ENCODE peak calls at places on chromosomes 4 and X, in four cellular contexts. M is fibroblast of lung, O is ELR, C is memory B cell. V is an unnamed sample.

GRCh38 chr4:139392797-139393196 is 61.1 kb upstream of the RAB33B start:
- DNase-seq in C (no peak), O (peak), M (no peak), V (no peak)

GRCh38 chrX:132022863-132023116 is 312 bp upstream of the STK26 start:
- DNase-seq in O (no peak), M (no peak), C (no peak), V (no peak)

GRCh38 chrX:65674351-65674893 is 7.0 kb downstream of the MSN start:
- DNase-seq in O (peak), C (no peak), M (no peak), V (no peak)

GRCh38 chr4:52037730-52038108 is 380 bp downstream of the SGCB start:
- DNase-seq in O (peak), C (no peak), M (peak), V (peak)

GRCh38 chr4:82774711-82775171 is 23.9 kb downstream of the SCD5 start:
- DNase-seq in M (no peak), C (no peak), O (no peak), V (no peak)

GRCh38 chr4:53994382-53994781 is 70.0 kb downstream of the CHIC2 start:
- DNase-seq in M (no peak), O (no peak), C (no peak), V (no peak)

GRCh38 chrX:56576721-56577120 is 13.3 kb downstream of the UBQLN2 start:
- DNase-seq in C (no peak), M (no peak), O (no peak), V (no peak)

GRCh38 chr4:46329118-46329976 is 60.6 kb downstream of the GABRA2 start:
- DNase-seq in M (peak), C (no peak), O (peak), V (no peak)

GRCh38 chr4:108130955-108131354 is 37.8 kb downstream of the LEF1 start:
- DNase-seq in C (no peak), O (no peak), M (no peak), V (no peak)

GRCh38 chrX:76279007-76279406 is 106.1 kb downstream of the PBDC1 start:
- DNase-seq in M (peak), C (peak), O (peak), V (peak)

GRCh38 chrX:132614297-132614696 is 125.5 kb upstream of the MBNL3 start:
- DNase-seq in M (peak), O (no peak), C (no peak), V (no peak)

GRCh38 chr4:95204267-95204835 is 344.4 kb downstream of the UNC5C start:
- DNase-seq in M (no peak), O (no peak), C (no peak), V (no peak)

GRCh38 chr4:10673817-10674369 is 10.7 kb downstream of the CLNK start:
- DNase-seq in C (no peak), M (no peak), O (no peak), V (no peak)

GRCh38 chr4:35970366-35970960 is 273.9 kb downstream of the ARAP2 start:
- DNase-seq in C (no peak), M (no peak), O (no peak), V (no peak)

GRCh38 chrX:104165894-104166734 is at the start of gene FAM199X:
- DNase-seq in C (peak), O (peak), M (peak), V (peak)

GRCh38 chr4:53684448-53684847 is 93.2 kb upstream of the LNX1 start:
- DNase-seq in C (no peak), M (no peak), O (no peak), V (no peak)

GRCh38 chrX:86981326-86981890 is 536.2 kb upstream of the KLHL4 start:
- DNase-seq in C (no peak), M (no peak), O (no peak), V (no peak)

GRCh38 chrX:130676861-130677260 is 226.1 kb downstream of the ENOX2 start:
- DNase-seq in M (no peak), O (no peak), C (no peak), V (no peak)

GRCh38 chrX:154799554-154800348 is 5.5 kb downstream of the MPP1 start:
- DNase-seq in C (no peak), M (peak), O (no peak), V (no peak)

GRCh38 chr4:181905708-181906107 is 337.5 kb upstream of the TENM3 start:
- DNase-seq in O (no peak), C (no peak), M (no peak), V (no peak)